ENCODE peak calls at places on chromosomes 6 and 20, in seven cellular contexts. One of them, this sample, is unnamed.

GRCh38 chr20:12597491-12597890 is 411.3 kb upstream of the SPTLC3 start:
- DNase-seq in skeletal muscle cell: no peak
- DNase-seq in EL: no peak
- DNase-seq in naive thymus-derived CD8-positive, alpha-beta T cell: no peak
- DNase-seq in activated CD8-positive, alpha-beta memory T cell treated with anti-CD3 and anti-CD28 coated beads, Interleukin-2, amount 50 U/mL, for 48 hours: no peak
- DNase-seq in fibroblast of lung: no peak
- DNase-seq in EH: no peak
- DNase-seq in this sample: no peak

GRCh38 chr6:35688605-35689322 is at the start of gene FKBP5:
- DNase-seq in EH: peak; percentile 88
- DNase-seq in skeletal muscle cell: peak; percentile 76
- DNase-seq in EL: peak; percentile 92
- DNase-seq in fibroblast of lung: peak; percentile 87
- DNase-seq in naive thymus-derived CD8-positive, alpha-beta T cell: peak; percentile 83
- DNase-seq in activated CD8-positive, alpha-beta memory T cell treated with anti-CD3 and anti-CD28 coated beads, Interleukin-2, amount 50 U/mL, for 48 hours: peak; percentile 93
- DNase-seq in this sample: peak; percentile 94

GRCh38 chr6:131169613-131170012 is 34.3 kb downstream of the AKAP7 start:
- DNase-seq in fibroblast of lung: no peak
- DNase-seq in EL: no peak
- DNase-seq in naive thymus-derived CD8-positive, alpha-beta T cell: no peak
- DNase-seq in skeletal muscle cell: no peak
- DNase-seq in activated CD8-positive, alpha-beta memory T cell treated with anti-CD3 and anti-CD28 coated beads, Interleukin-2, amount 50 U/mL, for 48 hours: no peak
- DNase-seq in EH: no peak
- DNase-seq in this sample: no peak

GRCh38 chr20:36322131-36322530 is 16.0 kb downstream of the DLGAP4 start:
- DNase-seq in EH: no peak
- DNase-seq in naive thymus-derived CD8-positive, alpha-beta T cell: no peak
- DNase-seq in EL: no peak
- DNase-seq in skeletal muscle cell: no peak
- DNase-seq in activated CD8-positive, alpha-beta memory T cell treated with anti-CD3 and anti-CD28 coated beads, Interleukin-2, amount 50 U/mL, for 48 hours: no peak
- DNase-seq in fibroblast of lung: no peak
- DNase-seq in this sample: no peak

GRCh38 chr20:41003143-41003932 is 25.3 kb upstream of the TOP1 start:
- DNase-seq in EL: peak; percentile 99
- DNase-seq in EH: peak; percentile 97
- DNase-seq in naive thymus-derived CD8-positive, alpha-beta T cell: peak; percentile 22
- DNase-seq in fibroblast of lung: peak; percentile 99
- DNase-seq in activated CD8-positive, alpha-beta memory T cell treated with anti-CD3 and anti-CD28 coated beads, Interleukin-2, amount 50 U/mL, for 48 hours: peak; percentile 82
- DNase-seq in skeletal muscle cell: peak; percentile 97
- DNase-seq in this sample: peak; percentile 99

GRCh38 chr6:136611133-136611532 is 60.9 kb upstream of the MAP7 start:
- DNase-seq in skeletal muscle cell: no peak
- DNase-seq in naive thymus-derived CD8-positive, alpha-beta T cell: no peak
- DNase-seq in EL: no peak
- DNase-seq in activated CD8-positive, alpha-beta memory T cell treated with anti-CD3 and anti-CD28 coated beads, Interleukin-2, amount 50 U/mL, for 48 hours: no peak
- DNase-seq in EH: peak; percentile 4
- DNase-seq in fibroblast of lung: no peak
- DNase-seq in this sample: no peak

GRCh38 chr6:44820366-44821158 is 433.1 kb downstream of the CDC5L start:
- DNase-seq in activated CD8-positive, alpha-beta memory T cell treated with anti-CD3 and anti-CD28 coated beads, Interleukin-2, amount 50 U/mL, for 48 hours: no peak
- DNase-seq in EH: peak; percentile 27
- DNase-seq in fibroblast of lung: no peak
- DNase-seq in skeletal muscle cell: no peak
- DNase-seq in EL: no peak
- DNase-seq in naive thymus-derived CD8-positive, alpha-beta T cell: no peak
- DNase-seq in this sample: no peak

GRCh38 chr6:149032599-149033405 is 284.7 kb upstream of the TAB2 start:
- DNase-seq in activated CD8-positive, alpha-beta memory T cell treated with anti-CD3 and anti-CD28 coated beads, Interleukin-2, amount 50 U/mL, for 48 hours: peak; percentile 65
- DNase-seq in naive thymus-derived CD8-positive, alpha-beta T cell: no peak
- DNase-seq in EL: peak; percentile 95
- DNase-seq in skeletal muscle cell: peak; percentile 82
- DNase-seq in EH: peak; percentile 97
- DNase-seq in fibroblast of lung: peak; percentile 94
- DNase-seq in this sample: peak; percentile 96

GRCh38 chr6:106529438-106529837 is 99.9 kb downstream of the RTN4IP1 start:
- DNase-seq in EL: no peak
- DNase-seq in activated CD8-positive, alpha-beta memory T cell treated with anti-CD3 and anti-CD28 coated beads, Interleukin-2, amount 50 U/mL, for 48 hours: no peak
- DNase-seq in naive thymus-derived CD8-positive, alpha-beta T cell: no peak
- DNase-seq in EH: no peak
- DNase-seq in skeletal muscle cell: no peak
- DNase-seq in fibroblast of lung: peak; percentile 63
- DNase-seq in this sample: no peak

GRCh38 chr6:17271628-17272027 is 9.5 kb upstream of the RBM24 start:
- DNase-seq in fibroblast of lung: no peak
- DNase-seq in EL: no peak
- DNase-seq in EH: no peak
- DNase-seq in naive thymus-derived CD8-positive, alpha-beta T cell: no peak
- DNase-seq in activated CD8-positive, alpha-beta memory T cell treated with anti-CD3 and anti-CD28 coated beads, Interleukin-2, amount 50 U/mL, for 48 hours: no peak
- DNase-seq in skeletal muscle cell: no peak
- DNase-seq in this sample: no peak

GRCh38 chr6:135904666-135905065 is 53.2 kb downstream of the PDE7B start:
- DNase-seq in activated CD8-positive, alpha-beta memory T cell treated with anti-CD3 and anti-CD28 coated beads, Interleukin-2, amount 50 U/mL, for 48 hours: no peak
- DNase-seq in naive thymus-derived CD8-positive, alpha-beta T cell: no peak
- DNase-seq in EH: peak; percentile 36
- DNase-seq in EL: peak; percentile 40
- DNase-seq in skeletal muscle cell: no peak
- DNase-seq in fibroblast of lung: peak; percentile 79
- DNase-seq in this sample: no peak

GRCh38 chr6:31070711-31071197 is 41.6 kb downstream of the C6orf15 start:
- DNase-seq in fibroblast of lung: peak; percentile 80
- DNase-seq in EH: peak; percentile 81
- DNase-seq in skeletal muscle cell: peak; percentile 57
- DNase-seq in EL: peak; percentile 72
- DNase-seq in activated CD8-positive, alpha-beta memory T cell treated with anti-CD3 and anti-CD28 coated beads, Interleukin-2, amount 50 U/mL, for 48 hours: no peak
- DNase-seq in naive thymus-derived CD8-positive, alpha-beta T cell: no peak
- DNase-seq in this sample: peak; percentile 94

GRCh38 chr6:82862543-82862942 is 203.1 kb downstream of the UBE3D start:
- DNase-seq in activated CD8-positive, alpha-beta memory T cell treated with anti-CD3 and anti-CD28 coated beads, Interleukin-2, amount 50 U/mL, for 48 hours: no peak
- DNase-seq in EH: peak; percentile 95
- DNase-seq in EL: peak; percentile 91
- DNase-seq in fibroblast of lung: peak; percentile 90
- DNase-seq in naive thymus-derived CD8-positive, alpha-beta T cell: no peak
- DNase-seq in skeletal muscle cell: peak; percentile 38
- DNase-seq in this sample: peak; percentile 70

GRCh38 chr20:20815711-20816455 is 103.4 kb upstream of the RALGAPA2 start:
- DNase-seq in fibroblast of lung: no peak
- DNase-seq in EH: no peak
- DNase-seq in skeletal muscle cell: no peak
- DNase-seq in naive thymus-derived CD8-positive, alpha-beta T cell: no peak
- DNase-seq in activated CD8-positive, alpha-beta memory T cell treated with anti-CD3 and anti-CD28 coated beads, Interleukin-2, amount 50 U/mL, for 48 hours: no peak
- DNase-seq in EL: no peak
- DNase-seq in this sample: no peak

GRCh38 chr6:35259946-35260626 is 551 bp downstream of the ZNF76 start:
- DNase-seq in fibroblast of lung: peak; percentile 25
- DNase-seq in EH: peak; percentile 52
- DNase-seq in EL: peak; percentile 54
- DNase-seq in skeletal muscle cell: no peak
- DNase-seq in naive thymus-derived CD8-positive, alpha-beta T cell: peak; percentile 74
- DNase-seq in activated CD8-positive, alpha-beta memory T cell treated with anti-CD3 and anti-CD28 coated beads, Interleukin-2, amount 50 U/mL, for 48 hours: peak; percentile 84
- DNase-seq in this sample: peak; percentile 35

GRCh38 chr6:36376742-36377141 is 10.7 kb downstream of the ETV7 start:
- DNase-seq in activated CD8-positive, alpha-beta memory T cell treated with anti-CD3 and anti-CD28 coated beads, Interleukin-2, amount 50 U/mL, for 48 hours: no peak
- DNase-seq in EL: no peak
- DNase-seq in fibroblast of lung: no peak
- DNase-seq in EH: no peak
- DNase-seq in skeletal muscle cell: no peak
- DNase-seq in naive thymus-derived CD8-positive, alpha-beta T cell: no peak
- DNase-seq in this sample: no peak

GRCh38 chr6:125791151-125791819 is 525 bp downstream of the NCOA7 start:
- DNase-seq in fibroblast of lung: peak; percentile 58
- DNase-seq in activated CD8-positive, alpha-beta memory T cell treated with anti-CD3 and anti-CD28 coated beads, Interleukin-2, amount 50 U/mL, for 48 hours: no peak
- DNase-seq in EH: peak; percentile 50
- DNase-seq in skeletal muscle cell: no peak
- DNase-seq in naive thymus-derived CD8-positive, alpha-beta T cell: peak; percentile 47
- DNase-seq in EL: peak; percentile 51
- DNase-seq in this sample: peak; percentile 76

GRCh38 chr6:6661684-6662083 is 73.2 kb downstream of the LY86 start:
- DNase-seq in activated CD8-positive, alpha-beta memory T cell treated with anti-CD3 and anti-CD28 coated beads, Interleukin-2, amount 50 U/mL, for 48 hours: no peak
- DNase-seq in naive thymus-derived CD8-positive, alpha-beta T cell: no peak
- DNase-seq in EL: peak; percentile 12
- DNase-seq in fibroblast of lung: no peak
- DNase-seq in skeletal muscle cell: peak; percentile 36
- DNase-seq in EH: peak; percentile 27
- DNase-seq in this sample: peak; percentile 54

GRCh38 chr6:146912730-146913680 is 291.2 kb upstream of the STXBP5 start:
- DNase-seq in skeletal muscle cell: no peak
- DNase-seq in EH: peak; percentile 16
- DNase-seq in activated CD8-positive, alpha-beta memory T cell treated with anti-CD3 and anti-CD28 coated beads, Interleukin-2, amount 50 U/mL, for 48 hours: no peak
- DNase-seq in naive thymus-derived CD8-positive, alpha-beta T cell: no peak
- DNase-seq in EL: no peak
- DNase-seq in fibroblast of lung: peak; percentile 33
- DNase-seq in this sample: peak; percentile 55

GRCh38 chr6:33144373-33144772 is 47.9 kb downstream of the COL11A2 start:
- DNase-seq in activated CD8-positive, alpha-beta memory T cell treated with anti-CD3 and anti-CD28 coated beads, Interleukin-2, amount 50 U/mL, for 48 hours: no peak
- DNase-seq in naive thymus-derived CD8-positive, alpha-beta T cell: no peak
- DNase-seq in skeletal muscle cell: no peak
- DNase-seq in fibroblast of lung: peak; percentile 5
- DNase-seq in EH: peak; percentile 23
- DNase-seq in EL: no peak
- DNase-seq in this sample: no peak

GRCh38 chr6:47631248-47632196 is 66.9 kb upstream of the ADGRF4 start:
- DNase-seq in naive thymus-derived CD8-positive, alpha-beta T cell: no peak
- DNase-seq in fibroblast of lung: peak; percentile 36
- DNase-seq in EL: peak; percentile 55
- DNase-seq in EH: peak; percentile 47
- DNase-seq in skeletal muscle cell: no peak
- DNase-seq in activated CD8-positive, alpha-beta memory T cell treated with anti-CD3 and anti-CD28 coated beads, Interleukin-2, amount 50 U/mL, for 48 hours: no peak
- DNase-seq in this sample: peak; percentile 67

GRCh38 chr6:77136086-77136485 is 327.2 kb downstream of the HTR1B start:
- DNase-seq in skeletal muscle cell: no peak
- DNase-seq in naive thymus-derived CD8-positive, alpha-beta T cell: no peak
- DNase-seq in EL: peak; percentile 6
- DNase-seq in fibroblast of lung: peak; percentile 55
- DNase-seq in activated CD8-positive, alpha-beta memory T cell treated with anti-CD3 and anti-CD28 coated beads, Interleukin-2, amount 50 U/mL, for 48 hours: no peak
- DNase-seq in EH: no peak
- DNase-seq in this sample: no peak

GRCh38 chr6:43307451-43308100 is 1.1 kb downstream of the CRIP3 start:
- DNase-seq in fibroblast of lung: no peak
- DNase-seq in EL: no peak
- DNase-seq in naive thymus-derived CD8-positive, alpha-beta T cell: no peak
- DNase-seq in activated CD8-positive, alpha-beta memory T cell treated with anti-CD3 and anti-CD28 coated beads, Interleukin-2, amount 50 U/mL, for 48 hours: no peak
- DNase-seq in skeletal muscle cell: no peak
- DNase-seq in EH: no peak
- DNase-seq in this sample: no peak

GRCh38 chr20:58753929-58754551 is 61.4 kb downstream of the NPEPL1 start:
- DNase-seq in naive thymus-derived CD8-positive, alpha-beta T cell: no peak
- DNase-seq in skeletal muscle cell: no peak
- DNase-seq in EH: no peak
- DNase-seq in fibroblast of lung: no peak
- DNase-seq in EL: no peak
- DNase-seq in activated CD8-positive, alpha-beta memory T cell treated with anti-CD3 and anti-CD28 coated beads, Interleukin-2, amount 50 U/mL, for 48 hours: no peak
- DNase-seq in this sample: no peak

GRCh38 chr6:157989541-157990289 is 8.1 kb downstream of the SYNJ2 start:
- DNase-seq in skeletal muscle cell: no peak
- DNase-seq in fibroblast of lung: peak; percentile 71
- DNase-seq in EH: peak; percentile 68
- DNase-seq in naive thymus-derived CD8-positive, alpha-beta T cell: no peak
- DNase-seq in activated CD8-positive, alpha-beta memory T cell treated with anti-CD3 and anti-CD28 coated beads, Interleukin-2, amount 50 U/mL, for 48 hours: no peak
- DNase-seq in EL: peak; percentile 67
- DNase-seq in this sample: peak; percentile 35

GRCh38 chr6:53814353-53814752 is 19.5 kb downstream of the LRRC1 start:
- DNase-seq in skeletal muscle cell: no peak
- DNase-seq in EH: no peak
- DNase-seq in activated CD8-positive, alpha-beta memory T cell treated with anti-CD3 and anti-CD28 coated beads, Interleukin-2, amount 50 U/mL, for 48 hours: no peak
- DNase-seq in EL: no peak
- DNase-seq in fibroblast of lung: no peak
- DNase-seq in naive thymus-derived CD8-positive, alpha-beta T cell: no peak
- DNase-seq in this sample: no peak

GRCh38 chr6:46035242-46035641 is 19.6 kb upstream of the CLIC5 start:
- DNase-seq in EH: no peak
- DNase-seq in naive thymus-derived CD8-positive, alpha-beta T cell: no peak
- DNase-seq in skeletal muscle cell: no peak
- DNase-seq in EL: no peak
- DNase-seq in fibroblast of lung: no peak
- DNase-seq in activated CD8-positive, alpha-beta memory T cell treated with anti-CD3 and anti-CD28 coated beads, Interleukin-2, amount 50 U/mL, for 48 hours: no peak
- DNase-seq in this sample: no peak

GRCh38 chr6:73515204-73516101 is 5.4 kb downstream of the EEF1A1 start:
- DNase-seq in activated CD8-positive, alpha-beta memory T cell treated with anti-CD3 and anti-CD28 coated beads, Interleukin-2, amount 50 U/mL, for 48 hours: peak; percentile 81
- DNase-seq in fibroblast of lung: peak; percentile 80
- DNase-seq in naive thymus-derived CD8-positive, alpha-beta T cell: peak; percentile 56
- DNase-seq in EL: peak; percentile 80
- DNase-seq in EH: peak; percentile 87
- DNase-seq in skeletal muscle cell: peak; percentile 48
- DNase-seq in this sample: peak; percentile 91

GRCh38 chr6:87074051-87074711 is 20.7 kb downstream of the CGA start:
- DNase-seq in naive thymus-derived CD8-positive, alpha-beta T cell: no peak
- DNase-seq in EH: no peak
- DNase-seq in skeletal muscle cell: no peak
- DNase-seq in EL: no peak
- DNase-seq in fibroblast of lung: no peak
- DNase-seq in activated CD8-positive, alpha-beta memory T cell treated with anti-CD3 and anti-CD28 coated beads, Interleukin-2, amount 50 U/mL, for 48 hours: no peak
- DNase-seq in this sample: no peak

GRCh38 chr20:39342463-39342862 is 380.3 kb downstream of the DHX35 start:
- DNase-seq in EH: no peak
- DNase-seq in EL: no peak
- DNase-seq in skeletal muscle cell: no peak
- DNase-seq in fibroblast of lung: no peak
- DNase-seq in activated CD8-positive, alpha-beta memory T cell treated with anti-CD3 and anti-CD28 coated beads, Interleukin-2, amount 50 U/mL, for 48 hours: no peak
- DNase-seq in naive thymus-derived CD8-positive, alpha-beta T cell: no peak
- DNase-seq in this sample: no peak

GRCh38 chr6:5190467-5190866 is 70.3 kb downstream of the LYRM4 start:
- DNase-seq in EL: peak; percentile 96
- DNase-seq in skeletal muscle cell: peak; percentile 92
- DNase-seq in naive thymus-derived CD8-positive, alpha-beta T cell: no peak
- DNase-seq in fibroblast of lung: peak; percentile 95
- DNase-seq in activated CD8-positive, alpha-beta memory T cell treated with anti-CD3 and anti-CD28 coated beads, Interleukin-2, amount 50 U/mL, for 48 hours: no peak
- DNase-seq in EH: peak; percentile 99
- DNase-seq in this sample: peak; percentile 98

GRCh38 chr6:44859901-44860410 is 468.2 kb upstream of the RUNX2 start:
- DNase-seq in activated CD8-positive, alpha-beta memory T cell treated with anti-CD3 and anti-CD28 coated beads, Interleukin-2, amount 50 U/mL, for 48 hours: no peak
- DNase-seq in EH: no peak
- DNase-seq in fibroblast of lung: no peak
- DNase-seq in skeletal muscle cell: no peak
- DNase-seq in naive thymus-derived CD8-positive, alpha-beta T cell: no peak
- DNase-seq in EL: no peak
- DNase-seq in this sample: no peak

GRCh38 chr6:149211046-149211571 is 106.4 kb upstream of the TAB2 start:
- DNase-seq in naive thymus-derived CD8-positive, alpha-beta T cell: no peak
- DNase-seq in EL: peak; percentile 46
- DNase-seq in EH: peak; percentile 24
- DNase-seq in fibroblast of lung: peak; percentile 39
- DNase-seq in activated CD8-positive, alpha-beta memory T cell treated with anti-CD3 and anti-CD28 coated beads, Interleukin-2, amount 50 U/mL, for 48 hours: no peak
- DNase-seq in skeletal muscle cell: no peak
- DNase-seq in this sample: peak; percentile 37

This sample was measured in choroid plexus epithelial cell.